ENCODE peak calls at places on chromosomes 3 and 15, in eight cellular contexts. U is RPMI8226; B is pulmonary artery endothelial cell; Z is NCI-H2081; S is stimulated activated CD4-positive, alpha-beta T cell treated with anti-CD3 and anti-CD28 coated beads, Interleukin-4, amount 100 ng/mL, for 48 hours; M is GM04503; P is uterus; V is HS-5. Y is an unnamed sample.

GRCh38 chr3:186109897-186110803 is 1.3 kb upstream of the ETV5 start:
- DNase-seq in U (no peak), B (no peak), Z (no peak), S (no peak), M (no peak), P (peak), V (no peak), Y (peak)

GRCh38 chr3:106631378-106632083 is 745.7 kb upstream of the CCDC54 start:
- DNase-seq in U (peak), B (no peak), Z (no peak), S (no peak), M (no peak), P (no peak), V (no peak), Y (no peak)

GRCh38 chr15:37135225-37135624 is 34.9 kb upstream of the MEIS2 start:
- DNase-seq in U (peak), B (no peak), Z (no peak), S (no peak), M (no peak), P (no peak), V (no peak), Y (no peak)

GRCh38 chr3:4515896-4516295 is 22.7 kb downstream of the ITPR1 start:
- DNase-seq in U (no peak), B (no peak), Z (no peak), S (no peak), M (no peak), P (no peak), V (no peak), Y (no peak)

GRCh38 chr3:185330238-185330637 is 32.7 kb upstream of the MAP3K13 start:
- DNase-seq in U (no peak), B (no peak), Z (no peak), S (no peak), M (no peak), P (no peak), V (no peak), Y (no peak)

GRCh38 chr3:99859855-99860254 is 42.2 kb downstream of the CMSS1 start:
- DNase-seq in U (no peak), B (no peak), Z (no peak), S (no peak), M (peak), P (no peak), V (peak), Y (peak)

GRCh38 chr3:150447631-150448465 is 39.8 kb downstream of the TSC22D2 start:
- DNase-seq in U (no peak), B (peak), Z (no peak), S (no peak), M (no peak), P (no peak), V (no peak), Y (no peak)

GRCh38 chr3:115901008-115901407 is 277.7 kb downstream of the GAP43 start:
- DNase-seq in U (no peak), B (no peak), Z (no peak), S (no peak), M (no peak), P (no peak), V (no peak), Y (no peak)

GRCh38 chr15:51076898-51077564 is 17.7 kb downstream of the TNFAIP8L3 start:
- DNase-seq in U (no peak), B (no peak), Z (no peak), S (no peak), M (no peak), P (peak), V (no peak), Y (no peak)

GRCh38 chr15:78000089-78000926 is 77.2 kb downstream of the TBC1D2B start:
- DNase-seq in U (peak), B (peak), Z (peak), S (peak), M (no peak), P (peak), V (no peak), Y (peak)

GRCh38 chr3:64408770-64409169 is 183.5 kb upstream of the PRICKLE2 start:
- DNase-seq in U (no peak), B (no peak), Z (no peak), S (no peak), M (no peak), P (no peak), V (no peak), Y (peak)

GRCh38 chr3:5504135-5504534 is 316.6 kb downstream of the EDEM1 start:
- DNase-seq in U (no peak), B (no peak), Z (no peak), S (no peak), M (no peak), P (no peak), V (no peak), Y (no peak)